ENCODE peak calls at places on chromosome 3, in four cellular contexts. E is activated T-cell treated with anti-CD3 and anti-CD28 coated beads for 1 hour; C is stimulated activated CD8-positive, alpha-beta memory T cell treated with anti-CD3 and anti-CD28 coated beads, Interleukin-4, amount 100 ng/mL, for 1 hour; F is GM12865. D is an unnamed sample.

GRCh38 chr3:169769287-169770181 is at the start of gene ACTRT3:
- DNase-seq in E (peak; percentile 43), C (no peak), F (peak; percentile 81), D (peak; percentile 59)

GRCh38 chr3:100709840-100710235 is 544 bp downstream of the TFG start:
- DNase-seq in E (peak; percentile 15), C (no peak), F (peak; percentile 49), D (peak; percentile 8)

GRCh38 chr3:48466386-48467109 is 20.0 kb downstream of the ATRIP start:
- DNase-seq in E (no peak), C (peak; percentile 11), F (peak; percentile 49), D (no peak)

GRCh38 chr3:192060160-192060783 is 599.3 kb downstream of the PYDC2 start:
- DNase-seq in E (no peak), C (no peak), F (no peak), D (no peak)

GRCh38 chr3:46283851-46284450 is 41.7 kb downstream of the CCR3 start:
- DNase-seq in E (no peak), C (no peak), F (no peak), D (no peak)

GRCh38 chr3:65713016-65713415 is 325.7 kb downstream of the MAGI1 start:
- DNase-seq in E (no peak), C (no peak), F (no peak), D (peak; percentile 79)

GRCh38 chr3:117788086-117788485 is 1078.5 kb downstream of the TUSC7 start:
- DNase-seq in E (no peak), C (no peak), F (no peak), D (peak; percentile 56)

GRCh38 chr3:17645074-17645698 is 97.2 kb downstream of the TBC1D5 start:
- DNase-seq in E (no peak), C (no peak), F (peak; percentile 30), D (peak; percentile 66)

GRCh38 chr3:150765949-150766720 is 3.2 kb upstream of the SIAH2 start:
- DNase-seq in E (no peak), C (no peak), F (peak; percentile 84), D (peak; percentile 55)

GRCh38 chr3:184005981-184006507 is 11.6 kb downstream of the ABCC5 start:
- DNase-seq in E (no peak), C (no peak), F (peak; percentile 2), D (peak; percentile 12)

GRCh38 chr3:17175187-17175839 is 290.6 kb downstream of the PLCL2 start:
- DNase-seq in E (no peak), C (no peak), F (no peak), D (peak; percentile 43)

GRCh38 chr3:136624894-136625815 is 127.0 kb downstream of the STAG1 start:
- DNase-seq in E (no peak), C (no peak), F (peak; percentile 8), D (peak; percentile 17)

GRCh38 chr3:187222801-187223200 is 25.5 kb downstream of the RTP1 start:
- DNase-seq in E (no peak), C (no peak), F (no peak), D (no peak)

GRCh38 chr3:179666030-179666429 is 13.2 kb downstream of the USP13 start:
- DNase-seq in E (no peak), C (no peak), F (no peak), D (no peak)

GRCh38 chr3:30779686-30780287 is 114.7 kb downstream of the GADL1 start:
- DNase-seq in E (no peak), C (no peak), F (peak; percentile 25), D (peak; percentile 10)

GRCh38 chr3:112638327-112639020 is 2.5 kb downstream of the CCDC80 start:
- DNase-seq in E (no peak), C (no peak), F (no peak), D (no peak)

GRCh38 chr3:32313723-32314473 is 75.4 kb downstream of the CMTM8 start:
- DNase-seq in E (no peak), C (no peak), F (no peak), D (peak; percentile 45)

GRCh38 chr3:23537006-23537620 is 268.6 kb upstream of the UBE2E1 start:
- DNase-seq in E (no peak), C (no peak), F (no peak), D (no peak)

GRCh38 chr3:194715022-194715800 is 29.5 kb downstream of the FAM43A start:
- DNase-seq in E (no peak), C (no peak), F (no peak), D (peak; percentile 65)

GRCh38 chr3:105866656-105867653 is 1.9 kb downstream of the CBLB start:
- DNase-seq in E (no peak), C (no peak), F (peak; percentile 88), D (peak; percentile 53)

GRCh38 chr3:14210843-14211594 is 32.4 kb downstream of the LSM3 start:
- DNase-seq in E (no peak), C (no peak), F (no peak), D (no peak)

GRCh38 chr3:48684480-48685143 is 1.1 kb downstream of the NCKIPSD start:
- DNase-seq in E (no peak), C (no peak), F (no peak), D (no peak)

GRCh38 chr3:78969483-78969882 is 798.3 kb downstream of the ROBO1 start:
- DNase-seq in E (no peak), C (no peak), F (no peak), D (peak; percentile 58)

GRCh38 chr3:180595536-180595935 is 6.4 kb upstream of the TTC14 start:
- DNase-seq in E (no peak), C (no peak), F (no peak), D (no peak)

GRCh38 chr3:114212646-114213045 is 24.7 kb downstream of the ZNF80 start:
- DNase-seq in E (no peak), C (no peak), F (no peak), D (no peak)

GRCh38 chr3:109224333-109224732 is 87.8 kb downstream of the C3orf85 start:
- DNase-seq in E (no peak), C (no peak), F (no peak), D (no peak)

GRCh38 chr3:189907803-189908202 is 212.9 kb downstream of the P3H2 start:
- DNase-seq in E (no peak), C (no peak), F (no peak), D (no peak)

GRCh38 chr3:108835101-108835500 is 12.5 kb downstream of the TRAT1 start:
- DNase-seq in E (no peak), C (no peak), F (no peak), D (no peak)

GRCh38 chr3:134485075-134485536 is 679 bp downstream of the ANAPC13 start:
- DNase-seq in E (no peak), C (no peak), F (peak; percentile 40), D (no peak)

GRCh38 chr3:52055537-52056351 is 627 bp downstream of the DUSP7 start:
- DNase-seq in E (no peak), C (no peak), F (peak; percentile 85), D (no peak)

GRCh38 chr3:94937980-94938379 is 875.1 kb downstream of the NSUN3 start:
- DNase-seq in E (no peak), C (no peak), F (no peak), D (no peak)

GRCh38 chr3:42518800-42519567 is 16.5 kb downstream of the VIPR1 start:
- DNase-seq in E (peak; percentile 32), C (no peak), F (peak; percentile 32), D (no peak)

GRCh38 chr3:197858598-197858997 is 67.5 kb downstream of the LRCH3 start:
- DNase-seq in E (no peak), C (no peak), F (no peak), D (no peak)

GRCh38 chr3:185498503-185499396 is at the start of gene TMEM41A:
- DNase-seq in E (peak; percentile 85), C (peak; percentile 73), F (peak; percentile 95), D (peak; percentile 93)

GRCh38 chr3:71197841-71198565 is 385.5 kb downstream of the FOXP1 start:
- DNase-seq in E (no peak), C (no peak), F (no peak), D (no peak)

GRCh38 chr3:50624634-50625033 is 7.7 kb downstream of the MAPKAPK3 start:
- DNase-seq in E (no peak), C (no peak), F (no peak), D (no peak)

GRCh38 chr3:14303336-14304100 is 98.9 kb upstream of the SLC6A6 start:
- DNase-seq in E (no peak), C (no peak), F (peak; percentile 30), D (no peak)

GRCh38 chr3:23928525-23928924 is 11.6 kb downstream of the RPL15 start:
- DNase-seq in E (no peak), C (no peak), F (no peak), D (no peak)